ENCODE peak calls at places on chromosomes 1 and 21, in ten cellular contexts. X is A172; I is left cardiac atrium; J is stimulated activated CD4-positive, alpha-beta T cell treated with anti-CD3 and anti-CD28 coated beads, Interleukin-4, amount 100 ng/mL, for 1 hour; O is Kasumi-1; P is Caco-2; B is EH; Z is T-cell; Y is HCT116; A is testis. F is an unnamed sample.

GRCh38 chr1:22203335-22203734 is 60.4 kb upstream of the WNT4 start:
- DNase-seq in X (no peak), I (no peak), J (no peak), O (no peak), P (peak), B (no peak), Z (no peak), Y (no peak), A (no peak), F (no peak)

GRCh38 chr1:175725684-175726083 is 17.7 kb downstream of the TNR start:
- DNase-seq in X (peak), I (no peak), J (no peak), O (peak), P (no peak), B (peak), Z (no peak), Y (no peak), A (peak), F (no peak)

GRCh38 chr1:53361541-53361961 is 33.7 kb upstream of the LRP8 start:
- DNase-seq in X (no peak), I (no peak), J (no peak), O (no peak), P (no peak), B (no peak), Z (no peak), Y (no peak), A (peak), F (peak)

GRCh38 chr21:38241029-38241740 is 15.6 kb upstream of the KCNJ15 start:
- DNase-seq in X (peak), I (peak), J (no peak), O (no peak), P (no peak), B (peak), Z (no peak), Y (no peak), A (peak), F (peak)

GRCh38 chr1:147902183-147902845 is at the start of gene GJA8:
- DNase-seq in X (peak), I (no peak), J (no peak), O (no peak), P (no peak), B (peak), Z (no peak), Y (no peak), A (no peak), F (no peak)

GRCh38 chr1:227299688-227300087 is 18.6 kb downstream of the CDC42BPA start:
- DNase-seq in X (no peak), I (no peak), J (no peak), O (no peak), P (no peak), B (peak), Z (no peak), Y (no peak), A (no peak), F (no peak)

GRCh38 chr1:220843481-220844011 is 35.7 kb upstream of the HLX start:
- DNase-seq in X (no peak), I (peak), J (no peak), O (no peak), P (no peak), B (peak), Z (no peak), Y (no peak), A (peak), F (no peak)

GRCh38 chr21:18545908-18546307 is 142.3 kb upstream of the TMPRSS15 start:
- DNase-seq in X (no peak), I (no peak), J (no peak), O (no peak), P (no peak), B (no peak), Z (no peak), Y (no peak), A (no peak), F (no peak)

GRCh38 chr1:15747378-15747777 is 5.1 kb downstream of the TMEM82 start:
- DNase-seq in X (no peak), I (no peak), J (no peak), O (no peak), P (no peak), B (no peak), Z (no peak), Y (no peak), A (no peak), F (no peak)

GRCh38 chr1:50774759-50775351 is 185.2 kb downstream of the FAF1 start:
- DNase-seq in X (peak), I (no peak), J (no peak), O (peak), P (no peak), B (peak), Z (no peak), Y (peak), A (no peak), F (no peak)

GRCh38 chr1:96651517-96651916 is 70.1 kb upstream of the PTBP2 start:
- DNase-seq in X (no peak), I (no peak), J (no peak), O (no peak), P (no peak), B (no peak), Z (no peak), Y (no peak), A (no peak), F (no peak)

GRCh38 chr1:44619261-44619900 is 54.9 kb downstream of the TMEM53 start:
- DNase-seq in X (peak), I (no peak), J (no peak), O (no peak), P (no peak), B (peak), Z (no peak), Y (no peak), A (no peak), F (no peak)

GRCh38 chr1:30895382-30895941 is 13.1 kb downstream of the SDC3 start:
- DNase-seq in X (no peak), I (no peak), J (no peak), O (no peak), P (no peak), B (no peak), Z (no peak), Y (no peak), A (no peak), F (no peak)

GRCh38 chr1:206651014-206651413 is 15.7 kb downstream of the DYRK3 start:
- DNase-seq in X (no peak), I (no peak), J (no peak), O (no peak), P (no peak), B (no peak), Z (no peak), Y (no peak), A (no peak), F (no peak)

GRCh38 chr1:157958280-157958679 is 35.2 kb upstream of the KIRREL1 start:
- DNase-seq in X (no peak), I (no peak), J (no peak), O (no peak), P (no peak), B (no peak), Z (no peak), Y (no peak), A (no peak), F (no peak)

GRCh38 chr21:41600961-41601572 is 93.1 kb upstream of the TMPRSS2 start:
- DNase-seq in X (no peak), I (no peak), J (no peak), O (no peak), P (peak), B (no peak), Z (no peak), Y (no peak), A (no peak), F (peak)

GRCh38 chr1:185719021-185719420 is 15.2 kb upstream of the HMCN1 start:
- DNase-seq in X (peak), I (peak), J (no peak), O (no peak), P (no peak), B (peak), Z (no peak), Y (peak), A (peak), F (no peak)

GRCh38 chr1:7329868-7330615 is 441.1 kb upstream of the VAMP3 start:
- DNase-seq in X (no peak), I (no peak), J (no peak), O (no peak), P (no peak), B (no peak), Z (no peak), Y (no peak), A (no peak), F (peak)

GRCh38 chr1:117671781-117672501 is 66.1 kb downstream of the TENT5C start:
- DNase-seq in X (no peak), I (peak), J (no peak), O (no peak), P (no peak), B (peak), Z (no peak), Y (no peak), A (peak), F (no peak)

GRCh38 chr1:93344886-93345632 is 648 bp upstream of the DR1 start:
- DNase-seq in X (peak), I (no peak), J (no peak), O (peak), P (no peak), B (peak), Z (no peak), Y (no peak), A (no peak), F (no peak)

GRCh38 chr1:240831191-240831631 is 219.3 kb upstream of the GREM2 start:
- DNase-seq in X (peak), I (no peak), J (no peak), O (no peak), P (no peak), B (peak), Z (no peak), Y (no peak), A (no peak), F (no peak)

GRCh38 chr1:57747818-57748217 is 324.0 kb upstream of the DAB1 start:
- DNase-seq in X (no peak), I (no peak), J (no peak), O (no peak), P (no peak), B (no peak), Z (no peak), Y (no peak), A (no peak), F (no peak)

GRCh38 chr1:220926146-220926545 is 46.9 kb downstream of the HLX start:
- DNase-seq in X (no peak), I (no peak), J (no peak), O (no peak), P (no peak), B (peak), Z (no peak), Y (no peak), A (no peak), F (no peak)

GRCh38 chr1:231606712-231607111 is 19.9 kb upstream of the DISC1 start:
- DNase-seq in X (peak), I (no peak), J (no peak), O (no peak), P (no peak), B (peak), Z (no peak), Y (no peak), A (no peak), F (no peak)

GRCh38 chr1:107572674-107573205 is 392.2 kb downstream of the VAV3 start:
- DNase-seq in X (peak), I (no peak), J (no peak), O (no peak), P (no peak), B (peak), Z (no peak), Y (no peak), A (no peak), F (no peak)

GRCh38 chr1:47963093-47963492 is 34.1 kb downstream of the TRABD2B start:
- DNase-seq in X (no peak), I (no peak), J (no peak), O (no peak), P (no peak), B (no peak), Z (no peak), Y (no peak), A (no peak), F (no peak)

GRCh38 chr21:44020551-44020950 is 8.4 kb downstream of the TRAPPC10 start:
- DNase-seq in X (no peak), I (no peak), J (no peak), O (no peak), P (no peak), B (no peak), Z (no peak), Y (no peak), A (no peak), F (no peak)

GRCh38 chr1:147051136-147051535 is 113.0 kb downstream of the NBPF12 start:
- DNase-seq in X (no peak), I (no peak), J (no peak), O (no peak), P (no peak), B (no peak), Z (no peak), Y (no peak), A (no peak), F (no peak)

GRCh38 chr1:98389809-98390208 is 271.7 kb upstream of the SNX7 start:
- DNase-seq in X (no peak), I (no peak), J (no peak), O (no peak), P (no peak), B (peak), Z (no peak), Y (no peak), A (no peak), F (no peak)

GRCh38 chr1:20666804-20667203 is 5.6 kb upstream of the DDOST start:
- DNase-seq in X (peak), I (no peak), J (no peak), O (no peak), P (no peak), B (peak), Z (no peak), Y (peak), A (peak), F (no peak)

GRCh38 chr1:55981015-55981635 is 598.2 kb downstream of the PLPP3 start:
- DNase-seq in X (no peak), I (no peak), J (no peak), O (no peak), P (no peak), B (peak), Z (no peak), Y (no peak), A (no peak), F (no peak)

GRCh38 chr1:76247261-76247852 is 172.8 kb downstream of the ST6GALNAC3 start:
- DNase-seq in X (no peak), I (no peak), J (no peak), O (no peak), P (no peak), B (no peak), Z (no peak), Y (no peak), A (no peak), F (no peak)

GRCh38 chr1:71047635-71048607 is at the start of gene PTGER3:
- DNase-seq in X (peak), I (peak), J (peak), O (peak), P (peak), B (peak), Z (peak), Y (no peak), A (peak), F (peak)

GRCh38 chr1:31396633-31397351 is 16.2 kb upstream of the SERINC2 start:
- DNase-seq in X (peak), I (no peak), J (no peak), O (no peak), P (no peak), B (peak), Z (no peak), Y (peak), A (no peak), F (no peak)

GRCh38 chr1:172537827-172538391 is 5.0 kb downstream of the SUCO start:
- DNase-seq in X (no peak), I (no peak), J (no peak), O (no peak), P (no peak), B (no peak), Z (no peak), Y (no peak), A (no peak), F (no peak)

GRCh38 chr1:20405893-20406604 is 80.0 kb downstream of the CAMK2N1 start:
- DNase-seq in X (no peak), I (no peak), J (no peak), O (no peak), P (no peak), B (peak), Z (no peak), Y (no peak), A (no peak), F (peak)

F was measured in suprapubic skin.